ENCODE peak calls at places on chromosome 4, in nine cellular contexts. I is MM.1S, Q is PC-3, Z is hepatocyte, O is HCT116, J is astrocyte, D is H9, W is PC-9, X is GM23248. B is an unnamed sample. For H3K79me2 and H4K20me1, the result is how much of the 10 kb centered on the place peaks cover.

GRCh38 chr4:80529021-80529420 is 193.5 kb downstream of the CFAP299 start:
- DNase-seq in Q (no peak), I (no peak), O (no peak), Z (peak), D (no peak), J (no peak), W (no peak), X (no peak), B (no peak)

GRCh38 chr4:109878355-109878754 is 30.4 kb downstream of the LRIT3 start:
- DNase-seq in D (no peak), W (no peak), O (no peak), J (no peak), X (no peak), I (no peak), Q (no peak), Z (no peak), B (no peak)

GRCh38 chr4:1031956-1032795 is 20.8 kb downstream of the FGFRL1 start:
- DNase-seq in W (no peak), Q (peak), O (no peak), D (no peak), J (no peak), Z (no peak), X (peak), I (no peak), B (peak)

GRCh38 chr4:142347241-142347640 is 498.9 kb downstream of the INPP4B start:
- DNase-seq in W (peak), Z (peak), I (no peak), X (peak), Q (peak), J (peak), O (no peak), D (no peak), B (no peak)

GRCh38 chr4:182578402-182578801 is 335.2 kb downstream of the TENM3 start:
- DNase-seq in D (no peak), X (peak), Q (peak), Z (peak), J (peak), W (peak), O (peak), I (no peak), B (no peak)

GRCh38 chr4:128979934-128980333 is 113.4 kb downstream of the SCLT1 start:
- DNase-seq in X (peak), Z (peak), J (peak), Q (peak), I (no peak), W (peak), D (no peak), O (no peak), B (no peak)

GRCh38 chr4:132001542-132001941 is 1147.6 kb upstream of the PCDH10 start:
- DNase-seq in J (peak), I (no peak), O (no peak), W (peak), D (no peak), Z (no peak), X (peak), Q (peak), B (no peak)

GRCh38 chr4:52822583-52823477 is 39.3 kb upstream of the RASL11B start:
- DNase-seq in J (peak), X (peak), Q (peak), Z (no peak), W (peak), O (peak), I (no peak), D (no peak), B (no peak)

GRCh38 chr4:100682477-100683218 is 164.8 kb upstream of the EMCN start:
- DNase-seq in J (no peak), X (no peak), W (no peak), O (no peak), D (peak), I (no peak), Q (no peak), Z (no peak), B (no peak)

GRCh38 chr4:110270492-110271197 is 72.2 kb upstream of the ELOVL6 start:
- DNase-seq in I (no peak), Q (peak), W (no peak), J (peak), D (no peak), O (no peak), Z (no peak), X (peak), B (no peak)

GRCh38 chr4:10019521-10020051 is 1.7 kb downstream of the SLC2A9 start:
- DNase-seq in O (no peak), Q (no peak), Z (no peak), X (no peak), J (no peak), I (no peak), D (no peak), W (no peak), B (no peak)

GRCh38 chr4:111854494-111855087 is 290.7 kb upstream of the FAM241A start:
- DNase-seq in J (peak), D (no peak), I (peak), Z (peak), X (peak), Q (peak), O (peak), W (peak), B (peak)

GRCh38 chr4:4670869-4671268 is 129.0 kb upstream of the STX18 start:
- DNase-seq in X (no peak), D (peak), O (no peak), W (no peak), J (peak), Q (no peak), I (no peak), Z (no peak), B (no peak)

GRCh38 chr4:1413687-1414479 is 7.6 kb upstream of the NKX1-1 start:
- DNase-seq in W (no peak), X (no peak), O (no peak), J (no peak), I (no peak), Z (no peak), D (peak), Q (no peak), B (no peak)

GRCh38 chr4:71532407-71532806 is 193.6 kb downstream of the SLC4A4 start:
- DNase-seq in I (no peak), X (no peak), Z (no peak), J (no peak), O (no peak), W (no peak), Q (no peak), D (no peak), B (no peak)

GRCh38 chr4:119207051-119207450 is 5.5 kb upstream of the USP53 start:
- DNase-seq in J (peak), O (no peak), Z (no peak), W (no peak), I (no peak), Q (no peak), D (no peak), X (peak), B (no peak)

GRCh38 chr4:183422962-183423653 is 21.3 kb upstream of the CDKN2AIP start:
- DNase-seq in Q (peak), Z (no peak), X (peak), O (no peak), I (no peak), J (peak), D (peak), W (peak), B (no peak)

GRCh38 chr4:139227729-139228404 is 50.8 kb upstream of the ELF2 start:
- DNase-seq in Q (peak), W (no peak), O (peak), Z (no peak), X (no peak), J (no peak), I (peak), D (no peak), B (peak)

GRCh38 chr4:109434793-109435080 is 1.1 kb downstream of the SEC24B start:
- DNase-seq in I (no peak), W (no peak), D (no peak), Z (no peak), X (peak), Q (no peak), J (peak), O (no peak), B (no peak)

GRCh38 chr4:42568610-42569207 is 88.2 kb downstream of the ATP8A1 start:
- DNase-seq in W (no peak), D (peak), I (peak), O (peak), Z (peak), J (peak), X (peak), Q (peak), B (peak)

GRCh38 chr4:8295471-8295870 is 25.9 kb downstream of the HTRA3 start:
- DNase-seq in I (no peak), D (no peak), J (no peak), O (no peak), W (no peak), Q (no peak), Z (no peak), X (no peak), B (no peak)

GRCh38 chr4:11585506-11585905 is 156.8 kb upstream of the HS3ST1 start:
- DNase-seq in I (no peak), J (no peak), O (peak), W (peak), Z (peak), D (no peak), X (no peak), Q (peak), B (no peak)

GRCh38 chr4:54064317-54065275 is at the start of gene CHIC2:
- DNase-seq in Z (peak), I (peak), O (peak), X (peak), W (peak), J (peak), D (peak), Q (peak), B (peak)

DNA sequence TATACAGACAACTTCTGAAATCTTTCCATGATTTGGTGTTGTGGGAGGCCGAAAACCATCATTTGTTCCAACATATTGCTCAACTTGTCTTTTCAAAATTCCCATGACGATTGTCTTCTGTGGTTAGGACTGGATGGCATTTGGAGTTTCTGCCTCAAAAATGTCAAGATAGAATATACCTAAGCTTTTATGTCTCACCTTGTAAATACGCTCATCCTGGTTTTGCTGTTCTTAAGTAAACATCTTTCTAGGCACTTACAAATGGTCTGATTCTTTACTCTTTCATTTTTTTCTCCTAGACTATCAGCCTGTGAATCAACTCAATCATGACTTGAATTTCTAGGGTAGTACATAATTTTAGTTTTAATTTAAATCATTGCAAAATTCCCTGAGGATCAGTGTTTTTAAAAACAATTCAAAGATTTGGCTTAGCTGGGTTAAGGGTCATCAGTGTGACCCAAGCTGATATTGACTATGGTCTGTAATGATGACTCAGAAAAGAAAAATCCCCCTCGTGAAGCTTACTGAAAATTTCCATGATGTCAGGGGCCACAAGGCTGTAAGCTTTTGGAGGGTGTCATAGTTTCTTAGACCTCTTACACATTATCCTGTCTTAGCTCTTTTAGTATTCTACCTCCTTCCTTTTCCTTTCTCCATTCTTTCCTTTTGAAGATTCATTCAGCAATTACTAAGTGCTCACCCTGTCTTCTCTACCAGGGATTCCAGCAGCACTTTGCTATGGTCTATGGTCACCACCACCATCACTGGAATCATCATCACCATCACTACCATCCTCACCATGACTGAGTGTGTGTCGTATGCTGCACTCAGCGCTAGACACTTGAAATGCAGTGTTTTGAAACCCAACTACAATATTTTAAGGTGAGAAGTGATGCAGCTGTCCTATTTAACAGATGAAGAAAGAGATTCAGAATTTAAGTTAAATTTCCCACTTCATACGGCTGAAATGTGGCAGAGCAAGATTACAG is 124.4 kb downstream of the CPE start:
- DNase-seq in D (no peak), I (no peak), O (peak), X (peak), W (no peak), J (peak), Q (peak), Z (peak), B (no peak)
- H3K79me2 ChIP-seq in D (under half), I (under half), O (under half), X (under half), W (under half), J (under half), Q (under half), Z (under half), B (under half)

GRCh38 chr4:123024710-123025109 is 102.3 kb upstream of the NUDT6 start:
- DNase-seq in Z (no peak), O (no peak), X (no peak), W (no peak), I (no peak), D (no peak), Q (no peak), J (no peak), B (no peak)
- H4K20me1 ChIP-seq in Z (under half), O (under half), X (under half), W (under half), I (under half), D (under half), Q (under half), J (under half), B (under half)

DNA sequence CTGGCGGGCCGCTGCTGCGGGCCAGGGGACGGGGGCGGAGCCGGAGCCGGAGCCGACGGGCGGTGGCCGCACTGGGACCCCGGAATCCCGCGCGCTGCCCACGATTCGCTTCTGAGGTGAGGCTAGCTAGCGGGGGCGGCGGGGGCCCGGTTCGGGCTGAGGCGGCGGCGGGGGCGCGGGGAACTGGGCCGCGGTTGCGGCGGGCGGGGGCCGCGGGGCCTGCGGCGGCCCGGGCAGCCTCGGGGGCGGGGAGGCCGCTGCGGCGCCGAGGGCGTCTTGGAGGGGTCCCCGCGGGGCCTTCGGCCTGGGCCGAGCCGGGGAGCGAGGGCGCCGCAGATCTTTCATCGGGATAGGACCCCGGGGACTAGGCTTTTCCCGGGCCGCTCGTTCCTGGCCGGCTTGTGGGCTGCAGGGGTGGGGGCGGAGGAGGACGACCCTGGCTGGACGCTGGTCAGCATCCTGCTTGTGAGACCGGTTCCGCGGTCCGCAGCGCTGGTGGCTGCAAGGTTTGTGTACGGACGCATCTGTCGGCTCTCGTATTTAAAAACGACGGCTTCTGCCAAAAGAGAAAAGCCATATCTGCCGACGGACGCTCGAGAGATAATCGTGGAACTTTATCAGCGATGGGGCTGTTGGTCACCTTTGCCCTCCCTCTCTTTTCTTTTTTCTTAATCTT is 403 bp downstream of the ADD1 start:
- DNase-seq in I (peak), O (no peak), D (peak), Z (peak), W (peak), Q (peak), J (no peak), X (peak), B (peak)
- H3K79me2 ChIP-seq in I (under half), O (half or more), D (under half), Z (half or more), W (under half), Q (half or more), J (half or more), X (half or more), B (under half)

DNA sequence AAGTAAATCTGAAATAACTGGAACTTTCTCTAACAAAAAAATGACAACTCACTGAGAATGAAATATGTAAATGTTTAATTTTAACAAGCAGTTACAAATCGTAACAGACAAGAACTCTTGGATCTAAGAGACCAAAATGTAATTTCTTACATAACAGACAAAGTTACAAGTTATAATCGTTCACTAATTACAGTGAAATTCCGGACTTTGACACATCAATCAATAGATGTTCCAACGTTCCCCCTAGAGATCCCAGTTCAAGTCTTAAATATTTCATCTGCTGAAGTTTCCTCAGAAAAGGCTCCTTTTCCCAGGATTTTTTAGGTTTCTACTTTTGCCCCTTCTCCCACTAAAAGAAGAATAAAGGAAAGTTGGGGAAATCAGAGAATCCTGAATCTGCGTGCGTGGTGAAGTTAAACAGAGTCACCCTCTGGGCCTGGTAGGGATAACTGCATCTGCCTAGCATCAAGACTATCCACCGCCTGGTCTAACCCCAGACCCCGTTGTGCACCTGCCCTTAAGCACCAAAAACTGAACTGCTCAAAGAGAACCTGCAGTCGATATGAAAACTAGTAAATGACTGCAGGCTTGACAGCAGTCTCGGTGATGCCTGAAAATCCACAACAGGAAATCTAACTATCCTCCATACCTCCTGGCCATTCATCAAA is 2.3 kb downstream of the IRF2 start:
- DNase-seq in Z (peak), Q (peak), W (no peak), J (no peak), O (no peak), I (peak), D (no peak), X (peak), B (peak)
- H4K20me1 ChIP-seq in Z (under half), Q (under half), W (under half), J (under half), O (under half), I (under half), D (under half), X (under half), B (under half)

DNA sequence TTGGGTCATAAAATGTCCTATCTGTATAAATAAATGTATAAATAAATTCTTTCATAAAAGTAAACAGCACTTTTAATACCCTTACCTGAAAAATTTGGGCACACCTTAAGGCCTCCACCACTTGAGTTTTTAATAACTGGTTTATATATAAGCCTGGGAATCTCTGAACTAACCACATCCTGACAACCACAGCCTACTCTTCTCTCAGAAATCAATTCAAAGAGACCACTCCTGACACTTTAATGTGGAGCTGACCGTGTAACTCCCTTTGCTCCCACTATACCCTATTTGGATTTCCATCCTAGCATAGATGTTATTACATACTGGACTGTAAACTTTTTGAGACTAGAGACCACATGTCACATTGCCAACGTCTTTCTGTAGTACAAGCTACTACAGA is 3.5 kb downstream of the FBXL5 start:
- DNase-seq in O (no peak), Q (no peak), J (no peak), D (no peak), Z (no peak), X (peak), I (no peak), W (no peak), B (no peak)
- H3K79me2 ChIP-seq in O (half or more), Q (half or more), J (half or more), D (under half), Z (half or more), X (half or more), I (half or more), W (half or more), B (half or more)

B was measured in Karpas-422.